ENCODE peak calls at places on chromosomes 13 and 19, in six cellular contexts. A is IMR-90, H is neuronal stem cell, B is trophoblast cell, L is H1, M is mesenchymal stem cell. O is an unnamed sample.

GRCh38 chr19:47315125-47315821 is 5.6 kb downstream of the C5AR1 start:
- DNase-seq in M (peak), A (peak), L (no peak), H (no peak), B (peak), O (peak)

GRCh38 chr13:46552888-46553520 is at the start of gene LRCH1:
- DNase-seq in H (peak), L (no peak), B (peak), A (peak), M (peak), O (peak)

GRCh38 chr13:49645451-49645850 is 17.1 kb downstream of the ARL11 start:
- DNase-seq in B (no peak), A (no peak), L (no peak), H (no peak), M (no peak), O (no peak)

GRCh38 chr19:41327499-41328156 is 17.7 kb downstream of the CCDC97 start:
- DNase-seq in M (no peak), A (peak), B (peak), L (no peak), H (no peak), O (peak)

GRCh38 chr19:15701757-15702589 is 25.9 kb upstream of the OR10H2 start:
- DNase-seq in H (no peak), B (no peak), L (no peak), A (no peak), M (no peak), O (no peak)

GRCh38 chr13:91017031-91017668 is 330.3 kb upstream of the MIR17HG start:
- DNase-seq in H (peak), A (peak), M (peak), B (peak), L (peak), O (peak)

GRCh38 chr13:96940961-96941360 is 53.3 kb downstream of the OXGR1 start:
- DNase-seq in B (no peak), L (no peak), H (no peak), M (no peak), A (no peak), O (no peak)

GRCh38 chr19:42402376-42403116 is 12.4 kb upstream of the CNFN start:
- DNase-seq in M (no peak), H (no peak), L (no peak), B (no peak), A (no peak), O (no peak)

GRCh38 chr19:21092107-21092506 is 10.1 kb downstream of the ZNF714 start:
- DNase-seq in M (peak), A (peak), B (no peak), H (no peak), L (no peak), O (no peak)

GRCh38 chr13:30510091-30510490 is 44.4 kb upstream of the HMGB1 start:
- DNase-seq in M (no peak), A (no peak), B (no peak), L (no peak), H (no peak), O (no peak)

GRCh38 chr19:8149261-8150094 is at the start of gene FBN3:
- DNase-seq in B (no peak), L (no peak), A (no peak), H (peak), M (no peak), O (peak)

GRCh38 chr19:40705950-40706619 is 10.6 kb downstream of the COQ8B start:
- DNase-seq in A (no peak), B (no peak), L (no peak), H (no peak), M (no peak), O (no peak)

GRCh38 chr13:112702341-112702982 is 12.6 kb downstream of the ATP11A start:
- DNase-seq in B (no peak), A (no peak), M (no peak), H (no peak), L (no peak), O (peak)

GRCh38 chr19:10363789-10364281 is 16.5 kb downstream of the TYK2 start:
- DNase-seq in L (no peak), A (no peak), H (no peak), M (no peak), B (peak), O (no peak)

GRCh38 chr13:76790519-76791289 is 95.5 kb downstream of the KCTD12 start:
- DNase-seq in M (peak), L (no peak), B (no peak), A (no peak), H (no peak), O (no peak)

GRCh38 chr19:10226021-10226375 is 5.1 kb downstream of the S1PR2 start:
- DNase-seq in L (no peak), M (no peak), H (no peak), B (no peak), A (no peak), O (no peak)

GRCh38 chr13:48818495-48818961 is 157.2 kb upstream of the FNDC3A start:
- DNase-seq in M (peak), L (no peak), H (no peak), A (peak), B (peak), O (no peak)

GRCh38 chr13:46571941-46572340 is 19.0 kb downstream of the LRCH1 start:
- DNase-seq in M (no peak), B (no peak), H (no peak), L (no peak), A (no peak), O (no peak)

GRCh38 chr19:3536429-3537100 is 2.4 kb upstream of the TEKTIP1 start:
- DNase-seq in B (no peak), H (no peak), L (no peak), M (no peak), A (no peak), O (no peak)

GRCh38 chr19:2484178-2484937 is 8.4 kb downstream of the GADD45B start:
- DNase-seq in H (no peak), B (no peak), A (no peak), L (no peak), M (no peak), O (no peak)

GRCh38 chr13:53507741-53508140 is 479.1 kb downstream of the OLFM4 start:
- DNase-seq in B (no peak), A (no peak), M (no peak), H (no peak), L (no peak), O (no peak)

GRCh38 chr19:53879145-53880037 is 2.6 kb upstream of the PRKCG start:
- DNase-seq in H (peak), A (peak), L (peak), M (peak), B (peak), O (peak)

GRCh38 chr13:38308736-38309135 is 40.9 kb upstream of the UFM1 start:
- DNase-seq in L (no peak), H (no peak), M (peak), B (peak), A (peak), O (no peak)

GRCh38 chr19:14363203-14364097 is 17.8 kb upstream of the ADGRE5 start:
- DNase-seq in A (peak), B (no peak), L (peak), H (peak), M (peak), O (peak)
- H2BK120ac ChIP-seq in A (peak), B (peak), L (no peak), H (peak), M (peak), O (no peak)

GRCh38 chr13:98689347-98689968 is 63.0 kb downstream of the SLC15A1 start:
- DNase-seq in M (no peak), L (no peak), B (no peak), H (no peak), A (no peak), O (no peak)

GRCh38 chr13:98691360-98691759 is 61.1 kb downstream of the SLC15A1 start:
- DNase-seq in A (no peak), B (no peak), L (no peak), H (no peak), M (no peak), O (no peak)

GRCh38 chr13:98690348-98691041 is 62.0 kb downstream of the SLC15A1 start:
- DNase-seq in M (no peak), L (no peak), A (no peak), B (no peak), H (no peak), O (no peak)

GRCh38 chr13:98697833-98698232 is 54.6 kb downstream of the SLC15A1 start:
- DNase-seq in A (no peak), M (no peak), L (no peak), H (no peak), B (no peak), O (no peak)

GRCh38 chr13:98693756-98694155 is 58.7 kb downstream of the SLC15A1 start:
- DNase-seq in L (no peak), B (no peak), H (no peak), M (no peak), A (no peak), O (no peak)
- H3K14ac ChIP-seq in L (no peak), B (no peak), H (no peak), M (no peak), A (no peak), O (no peak)

DNA sequence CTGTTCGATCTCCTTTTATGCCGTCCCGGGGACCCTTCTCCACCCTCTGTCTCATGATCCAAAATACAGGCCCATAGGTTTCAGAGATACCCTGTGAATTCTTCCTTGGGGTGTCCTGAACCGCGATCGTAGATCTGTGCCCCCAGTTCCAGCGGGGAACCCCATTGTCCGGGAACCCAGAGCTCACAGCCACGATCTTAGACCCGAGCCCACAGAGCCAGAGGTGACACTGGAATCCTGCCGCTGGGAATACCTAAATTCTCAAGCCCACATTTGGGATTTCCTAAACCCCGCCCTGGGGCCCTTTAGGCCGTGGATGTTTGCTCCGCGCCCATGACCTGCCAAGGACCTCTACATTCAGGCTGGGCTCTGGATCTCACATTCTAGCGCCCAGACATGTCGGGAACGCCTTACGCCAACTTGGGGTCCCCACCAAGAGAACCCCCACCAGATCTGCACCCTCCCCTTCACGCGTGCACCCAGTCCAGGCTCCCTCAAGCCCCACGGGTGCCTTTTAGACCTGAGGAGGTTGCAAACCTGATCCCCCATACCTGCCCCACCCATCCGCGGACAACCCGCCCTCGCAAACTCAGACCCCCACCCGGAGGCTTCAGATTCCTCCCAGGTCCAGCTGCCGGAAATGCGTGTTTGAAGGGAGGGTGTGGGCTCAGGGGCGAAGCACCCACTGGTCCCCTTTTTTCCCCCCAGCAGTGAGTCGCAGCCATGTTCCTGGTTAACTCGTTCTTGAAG is 598 bp downstream of the CAPNS1 start:
- DNase-seq in H (peak), B (peak), A (peak), L (no peak), M (peak), O (peak)
- H2BK120ac ChIP-seq in H (peak), B (peak), A (peak), L (peak), M (peak), O (no peak)

GRCh38 chr13:75330770-75331169 is 151.2 kb downstream of the TBC1D4 start:
- DNase-seq in A (no peak), B (no peak), H (no peak), L (no peak), M (no peak), O (no peak)

GRCh38 chr13:75333103-75333502 is 148.9 kb downstream of the TBC1D4 start:
- DNase-seq in B (no peak), A (no peak), H (no peak), L (no peak), M (no peak), O (no peak)

GRCh38 chr13:75329097-75329496 is 152.9 kb downstream of the TBC1D4 start:
- DNase-seq in M (no peak), L (no peak), A (no peak), B (peak), H (no peak), O (no peak)

GRCh38 chr13:75329723-75330122 is 152.2 kb downstream of the TBC1D4 start:
- DNase-seq in B (peak), H (no peak), A (no peak), M (no peak), L (no peak), O (no peak)

GRCh38 chr13:75331792-75332349 is 150.1 kb downstream of the TBC1D4 start:
- DNase-seq in B (no peak), M (no peak), H (no peak), L (no peak), A (no peak), O (no peak)
- H3K14ac ChIP-seq in B (no peak), M (no peak), H (no peak), L (no peak), A (no peak), O (no peak)

DNA sequence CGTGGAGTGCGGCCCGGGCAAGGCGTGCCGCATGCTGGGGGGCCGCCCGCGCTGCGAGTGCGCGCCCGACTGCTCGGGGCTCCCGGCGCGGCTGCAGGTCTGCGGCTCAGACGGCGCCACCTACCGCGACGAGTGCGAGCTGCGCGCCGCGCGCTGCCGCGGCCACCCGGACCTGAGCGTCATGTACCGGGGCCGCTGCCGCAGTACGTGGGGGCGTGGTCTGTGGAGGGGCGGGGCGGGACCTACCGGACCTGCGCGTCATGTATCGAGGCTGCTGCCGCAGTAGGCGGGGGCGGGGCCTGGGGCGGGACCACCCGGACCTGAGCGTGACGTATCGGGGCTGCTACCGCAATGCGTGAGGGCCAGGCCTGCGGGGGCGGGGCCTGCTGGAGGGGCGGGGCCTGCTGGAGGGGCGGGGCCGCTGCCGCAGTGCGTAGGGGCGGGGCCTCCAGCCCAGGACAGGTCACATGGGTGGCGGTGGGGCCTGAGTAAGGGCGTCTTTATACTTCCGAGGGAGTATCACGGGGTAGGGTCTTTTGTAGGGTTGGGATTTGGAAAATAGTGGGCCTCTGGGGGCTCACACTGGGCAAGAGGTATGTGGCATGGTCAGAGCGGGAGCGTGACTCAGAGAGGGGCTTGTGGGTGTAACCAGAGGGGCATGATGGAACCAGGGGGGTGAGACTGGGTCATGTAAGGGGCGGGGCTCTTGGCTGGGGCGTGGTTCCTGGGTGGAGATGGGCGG is 4.3 kb downstream of the FSTL3 start:
- DNase-seq in L (peak), A (peak), H (peak), B (peak), M (peak), O (peak)
- H2BK120ac ChIP-seq in L (peak), A (peak), H (peak), B (peak), M (peak), O (no peak)

O was measured in H9.